ENCODE peak calls at places on chromosomes 13 and 19, in seven cellular contexts. Q, Y, A, P, I, N and G are unnamed samples.

GRCh38 chr13:74528751-74529513 is 394.7 kb upstream of the KLF12 start:
- DNase-seq in Q (no peak), A (no peak), P (no peak), Y (no peak), N (no peak), I (no peak), G (no peak)

GRCh38 chr13:109715902-109716301 is 70.5 kb downstream of the IRS2 start:
- DNase-seq in Y (no peak), N (no peak), Q (no peak), I (no peak), P (no peak), A (peak; percentile 32), G (no peak)

GRCh38 chr19:45423589-45424190 is at the start of gene ERCC1:
- DNase-seq in A (peak; percentile 89), N (peak; percentile 64), I (peak; percentile 95), P (peak; percentile 89), Y (peak; percentile 100), Q (peak; percentile 88), G (peak; percentile 99)

GRCh38 chr19:15252398-15253018 is 20.3 kb upstream of the EPHX3 start:
- DNase-seq in Q (no peak), Y (no peak), A (no peak), N (no peak), P (peak; percentile 24), I (peak; percentile 65), G (peak; percentile 66)

GRCh38 chr13:112910616-112911280 is 58.3 kb upstream of the MCF2L start:
- DNase-seq in I (no peak), N (no peak), A (no peak), P (no peak), Q (no peak), Y (no peak), G (no peak)

GRCh38 chr13:31134055-31134711 is 27.5 kb downstream of the HSPH1 start:
- DNase-seq in P (peak; percentile 53), Q (no peak), N (no peak), I (no peak), A (no peak), Y (no peak), G (no peak)

GRCh38 chr19:55712804-55713631 is 25.2 kb downstream of the NLRP9 start:
- DNase-seq in P (no peak), N (no peak), Q (no peak), Y (no peak), A (no peak), I (no peak), G (no peak)

GRCh38 chr19:27705896-27706295 is 1507.1 kb downstream of the UQCRFS1 start:
- DNase-seq in Q (no peak), A (no peak), N (no peak), I (no peak), Y (no peak), P (no peak), G (no peak)

GRCh38 chr13:21435710-21436151 is 23.4 kb downstream of the ZDHHC20 start:
- DNase-seq in I (no peak), A (no peak), Q (peak; percentile 75), N (no peak), P (peak; percentile 50), Y (no peak), G (peak; percentile 67)

GRCh38 chr13:114104626-114105350 is 27.6 kb downstream of the RASA3 start:
- DNase-seq in A (no peak), Q (no peak), I (no peak), P (no peak), Y (peak; percentile 67), N (no peak), G (no peak)

GRCh38 chr13:89401209-89401810 is 1730.1 kb downstream of the SLITRK5 start:
- DNase-seq in A (no peak), N (no peak), Y (no peak), Q (no peak), I (peak; percentile 22), P (no peak), G (no peak)

GRCh38 chr13:74039667-74040066 is 94.5 kb downstream of the KLF12 start:
- DNase-seq in P (no peak), N (no peak), A (no peak), Y (no peak), Q (no peak), I (no peak), G (no peak)

GRCh38 chr13:90445179-90445578 is 902.3 kb upstream of the MIR17HG start:
- DNase-seq in Y (no peak), N (no peak), P (no peak), I (no peak), Q (no peak), A (peak; percentile 13), G (peak; percentile 36)

GRCh38 chr13:33744589-33745369 is 73.2 kb upstream of the RFC3 start:
- DNase-seq in A (no peak), I (no peak), P (no peak), N (no peak), Q (no peak), Y (no peak), G (peak; percentile 4)

GRCh38 chr19:1577090-1577928 is 9.2 kb upstream of the MEX3D start:
- DNase-seq in Q (no peak), I (no peak), Y (peak; percentile 62), P (no peak), N (no peak), A (no peak), G (no peak)

GRCh38 chr13:43611631-43612416 is 174.9 kb downstream of the ENOX1 start:
- DNase-seq in P (no peak), Q (no peak), A (no peak), I (no peak), Y (no peak), N (no peak), G (no peak)

GRCh38 chr19:28905996-28906395 is 307.0 kb downstream of the UQCRFS1 start:
- DNase-seq in A (no peak), P (no peak), N (no peak), Q (no peak), Y (no peak), I (no peak), G (peak; percentile 31)

GRCh38 chr13:31044658-31045620 is 112.5 kb downstream of the TEX26 start:
- DNase-seq in Q (no peak), A (no peak), I (no peak), N (no peak), Y (no peak), P (peak; percentile 75), G (no peak)

GRCh38 chr19:41528106-41528505 is 47.9 kb upstream of the CEACAM21 start:
- DNase-seq in A (no peak), P (no peak), Y (no peak), Q (no peak), N (no peak), I (no peak), G (no peak)

GRCh38 chr19:55546822-55547614 is 1.7 kb upstream of the SBK3 start:
- DNase-seq in I (no peak), Q (no peak), P (no peak), A (no peak), N (no peak), Y (no peak), G (peak; percentile 90)

GRCh38 chr13:80437212-80437611 is 96.3 kb upstream of the SPRY2 start:
- DNase-seq in P (no peak), Y (no peak), Q (no peak), N (no peak), A (no peak), I (no peak), G (no peak)

GRCh38 chr13:112904436-112904960 is 64.5 kb upstream of the MCF2L start:
- DNase-seq in I (no peak), N (no peak), Q (no peak), P (no peak), A (no peak), Y (no peak), G (no peak)

GRCh38 chr13:49602005-49602404 is 16.6 kb upstream of the RCBTB1 start:
- DNase-seq in Y (no peak), Q (no peak), A (no peak), I (no peak), P (no peak), N (no peak), G (no peak)

GRCh38 chr19:17888260-17888659 is 16.5 kb downstream of the SLC5A5 start:
- DNase-seq in A (no peak), N (no peak), Q (no peak), I (no peak), P (no peak), Y (no peak), G (no peak)

GRCh38 chr13:96650301-96650886 is 343.9 kb downstream of the OXGR1 start:
- DNase-seq in N (no peak), Y (no peak), Q (no peak), I (no peak), A (peak; percentile 23), P (no peak), G (peak; percentile 62)

GRCh38 chr19:4199699-4200293 is 17.3 kb downstream of the ANKRD24 start:
- DNase-seq in Y (peak; percentile 66), N (no peak), Q (no peak), P (no peak), A (no peak), I (no peak), G (no peak)

GRCh38 chr19:16891696-16892382 is 3.0 kb downstream of the F2RL3 start:
- DNase-seq in N (no peak), A (no peak), I (no peak), Y (no peak), Q (no peak), P (no peak), G (no peak)

GRCh38 chr19:14300281-14300680 is 81.0 kb upstream of the ADGRE5 start:
- DNase-seq in N (no peak), Y (no peak), I (no peak), P (no peak), A (no peak), Q (no peak), G (peak; percentile 49)

GRCh38 chr19:32436692-32437091 is 31.1 kb downstream of the DPY19L3 start:
- DNase-seq in Q (no peak), I (no peak), N (no peak), Y (no peak), A (no peak), P (no peak), G (no peak)

GRCh38 chr13:96984061-96984508 is 10.2 kb downstream of the OXGR1 start:
- DNase-seq in Q (no peak), A (no peak), Y (peak; percentile 62), P (peak; percentile 7), N (no peak), I (peak; percentile 21), G (peak; percentile 30)